ENCODE peak calls at places on chromosome 3, in nine cellular contexts. A is colonic mucosa, W is MV-4-11, D is left colon, Q is heart left ventricle, V is esophagus muscularis mucosa, B is skeletal muscle cell, N is endodermal cell, S is NCI-H345. X is an unnamed sample.

GRCh38 chr3:178083906-178084823 is 452.1 kb upstream of the KCNMB2 start:
- DNase-seq in Q (no peak), V (no peak), W (no peak), S (peak; percentile 69), N (no peak), A (no peak), D (no peak), B (no peak), X (peak; percentile 62)

GRCh38 chr3:174430986-174431385 is 428.1 kb upstream of the NAALADL2 start:
- DNase-seq in A (no peak), N (no peak), S (no peak), Q (no peak), V (no peak), D (no peak), W (no peak), B (no peak), X (no peak)

GRCh38 chr3:4720316-4721075 is 227.3 kb downstream of the ITPR1 start:
- DNase-seq in N (peak; percentile 81), Q (no peak), W (peak; percentile 17), S (no peak), B (peak; percentile 71), A (peak; percentile 75), D (peak; percentile 59), V (peak; percentile 95), X (peak; percentile 77)

GRCh38 chr3:81218023-81218422 is 543.4 kb downstream of the GBE1 start:
- DNase-seq in W (no peak), A (no peak), S (peak; percentile 3), N (peak; percentile 59), B (no peak), D (no peak), V (no peak), Q (no peak), X (peak; percentile 38)

GRCh38 chr3:14248477-14248848 is 69.8 kb downstream of the LSM3 start:
- DNase-seq in W (no peak), D (no peak), S (no peak), V (no peak), N (no peak), Q (no peak), B (no peak), A (no peak), X (no peak)

GRCh38 chr3:190543656-190544055 is 29.8 kb downstream of the IL1RAP start:
- DNase-seq in V (no peak), A (peak; percentile 19), S (no peak), Q (no peak), B (no peak), D (peak; percentile 16), W (no peak), N (no peak), X (no peak)

GRCh38 chr3:40417845-40418543 is 31.0 kb downstream of the ENTPD3 start:
- DNase-seq in Q (no peak), N (no peak), W (no peak), V (no peak), A (peak; percentile 28), S (no peak), B (no peak), D (peak; percentile 11), X (no peak)

GRCh38 chr3:183309276-183309675 is 56.2 kb downstream of the B3GNT5 start:
- DNase-seq in B (no peak), N (no peak), W (no peak), D (peak; percentile 72), S (no peak), A (peak; percentile 83), Q (no peak), V (no peak), X (no peak)

GRCh38 chr3:143226678-143227291 is 107.2 kb downstream of the CHST2 start:
- DNase-seq in A (peak; percentile 31), D (peak; percentile 44), Q (no peak), B (no peak), N (no peak), S (peak; percentile 24), V (no peak), W (no peak), X (no peak)

GRCh38 chr3:45832691-45833090 is 9.2 kb downstream of the LZTFL1 start:
- DNase-seq in D (no peak), S (no peak), Q (no peak), V (no peak), A (no peak), N (peak; percentile 58), B (no peak), W (no peak), X (no peak)

X was measured in brain microvascular endothelial cell.